ENCODE peak calls at places on chromosomes 11 and 22, in four cellular contexts. One of them, this sample, is unnamed.

GRCh38 chr11:77266766-77267165 is 34.7 kb downstream of the GDPD4 start:
- DNase-seq in GM12891: no peak
- DNase-seq in K562: no peak
- DNase-seq in GM12878: no peak
- DNase-seq in this sample: no peak

GRCh38 chr22:39658806-39659463 is 88.4 kb downstream of the CACNA1I start:
- DNase-seq in GM12891: no peak
- DNase-seq in K562: no peak
- DNase-seq in GM12878: no peak
- DNase-seq in this sample: no peak

GRCh38 chr22:36900225-36900624 is 13.2 kb upstream of the CSF2RB start:
- DNase-seq in GM12891: no peak
- DNase-seq in K562: no peak
- DNase-seq in GM12878: no peak
- DNase-seq in this sample: no peak

GRCh38 chr11:12840871-12841516 is 166.8 kb downstream of the TEAD1 start:
- DNase-seq in GM12891: no peak
- DNase-seq in K562: no peak
- DNase-seq in GM12878: no peak
- DNase-seq in this sample: no peak

GRCh38 chr11:116357769-116358544 is 414.8 kb downstream of the BUD13 start:
- DNase-seq in GM12891: no peak
- DNase-seq in K562: peak
- DNase-seq in GM12878: no peak
- DNase-seq in this sample: no peak

GRCh38 chr11:82733444-82734119 is at the start of gene FAM181B:
- DNase-seq in GM12891: peak
- DNase-seq in K562: peak
- DNase-seq in GM12878: no peak
- DNase-seq in this sample: no peak

GRCh38 chr11:77392842-77393241 is 81.1 kb downstream of the PAK1 start:
- DNase-seq in GM12891: no peak
- DNase-seq in K562: no peak
- DNase-seq in GM12878: no peak
- DNase-seq in this sample: no peak

GRCh38 chr11:129278586-129279319 is 86.6 kb upstream of the ARHGAP32 start:
- DNase-seq in GM12891: peak
- DNase-seq in K562: no peak
- DNase-seq in GM12878: no peak
- DNase-seq in this sample: no peak

GRCh38 chr11:119095066-119095880 is 6.4 kb downstream of the DPAGT1 start:
- DNase-seq in GM12891: peak
- DNase-seq in K562: peak
- DNase-seq in GM12878: peak
- DNase-seq in this sample: peak

GRCh38 chr11:100841711-100842407 is 154.8 kb downstream of the ARHGAP42 start:
- DNase-seq in GM12891: no peak
- DNase-seq in K562: no peak
- DNase-seq in GM12878: no peak
- DNase-seq in this sample: no peak

GRCh38 chr11:67273260-67273990 is 7.2 kb downstream of the GRK2 start:
- DNase-seq in GM12891: no peak
- DNase-seq in K562: no peak
- DNase-seq in GM12878: no peak
- DNase-seq in this sample: peak

GRCh38 chr11:120536797-120537169 is 25.2 kb downstream of the GRIK4 start:
- DNase-seq in GM12891: no peak
- DNase-seq in K562: no peak
- DNase-seq in GM12878: no peak
- DNase-seq in this sample: no peak

GRCh38 chr11:44977493-44977984 is 26.9 kb upstream of the TP53I11 start:
- DNase-seq in GM12891: no peak
- DNase-seq in K562: no peak
- DNase-seq in GM12878: no peak
- DNase-seq in this sample: no peak

GRCh38 chr11:60906132-60906972 is at the start of gene PRPF19:
- DNase-seq in GM12891: peak
- DNase-seq in K562: peak
- DNase-seq in GM12878: peak
- DNase-seq in this sample: peak

DNA sequence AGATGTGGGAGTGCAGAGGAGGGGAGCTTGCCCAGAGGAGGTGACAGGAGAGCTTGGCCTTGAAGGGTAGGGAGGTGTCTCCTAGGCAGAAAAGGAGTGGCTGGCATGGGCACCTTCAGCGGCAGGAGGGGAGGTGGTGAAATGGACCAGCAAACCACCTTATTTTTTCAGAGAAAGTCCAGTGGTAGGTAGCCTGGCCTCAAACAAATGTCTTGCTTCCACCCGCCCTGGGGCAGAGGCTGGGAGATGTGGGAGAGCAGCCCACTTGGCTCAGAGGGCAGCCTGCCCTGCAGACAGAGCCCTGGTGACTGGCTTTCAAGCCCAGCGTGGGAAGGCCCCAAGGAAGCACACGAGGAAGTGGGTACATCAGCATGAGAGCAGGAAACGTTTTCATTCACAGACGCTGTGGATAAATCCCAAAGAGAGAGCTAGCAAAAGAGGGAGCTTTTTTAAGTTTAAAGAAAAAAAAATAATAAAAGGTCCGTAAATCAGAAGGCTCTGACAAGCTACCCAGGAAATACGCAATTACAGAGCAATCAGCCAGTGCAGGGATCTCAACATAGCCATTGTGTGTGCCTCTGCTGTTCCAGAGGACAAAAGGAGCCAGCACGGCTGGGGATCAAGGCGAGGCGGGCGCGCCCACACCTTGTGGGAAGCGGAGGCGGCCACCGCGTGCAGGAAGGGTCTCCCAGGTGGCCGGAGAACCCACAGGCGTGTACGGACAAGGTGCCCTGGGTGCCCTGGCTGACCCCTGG is 238.7 kb upstream of the PLET1 start:
- DNase-seq in GM12891: no peak
- DNase-seq in K562: no peak
- DNase-seq in GM12878: no peak
- DNase-seq in this sample: no peak
- TF ChIP-seq SPI1 in GM12891: no peak
- TF ChIP-seq SPI1 in K562: no peak
- TF ChIP-seq SPI1 in GM12878: no peak
- TF ChIP-seq SPI1 in this sample: no peak

GRCh38 chr11:1784761-1785650 is 21.3 kb upstream of the CTSD start:
- DNase-seq in GM12891: no peak
- DNase-seq in K562: no peak
- DNase-seq in GM12878: no peak
- DNase-seq in this sample: no peak

GRCh38 chr11:1781593-1781975 is 17.9 kb upstream of the CTSD start:
- DNase-seq in GM12891: no peak
- DNase-seq in K562: no peak
- DNase-seq in GM12878: no peak
- DNase-seq in this sample: no peak

GRCh38 chr11:1782026-1782696 is 18.4 kb upstream of the CTSD start:
- DNase-seq in GM12891: no peak
- DNase-seq in K562: no peak
- DNase-seq in GM12878: no peak
- DNase-seq in this sample: no peak

GRCh38 chr11:1783725-1784529 is 20.2 kb upstream of the CTSD start:
- DNase-seq in GM12891: no peak
- DNase-seq in K562: no peak
- DNase-seq in GM12878: no peak
- DNase-seq in this sample: no peak

DNA sequence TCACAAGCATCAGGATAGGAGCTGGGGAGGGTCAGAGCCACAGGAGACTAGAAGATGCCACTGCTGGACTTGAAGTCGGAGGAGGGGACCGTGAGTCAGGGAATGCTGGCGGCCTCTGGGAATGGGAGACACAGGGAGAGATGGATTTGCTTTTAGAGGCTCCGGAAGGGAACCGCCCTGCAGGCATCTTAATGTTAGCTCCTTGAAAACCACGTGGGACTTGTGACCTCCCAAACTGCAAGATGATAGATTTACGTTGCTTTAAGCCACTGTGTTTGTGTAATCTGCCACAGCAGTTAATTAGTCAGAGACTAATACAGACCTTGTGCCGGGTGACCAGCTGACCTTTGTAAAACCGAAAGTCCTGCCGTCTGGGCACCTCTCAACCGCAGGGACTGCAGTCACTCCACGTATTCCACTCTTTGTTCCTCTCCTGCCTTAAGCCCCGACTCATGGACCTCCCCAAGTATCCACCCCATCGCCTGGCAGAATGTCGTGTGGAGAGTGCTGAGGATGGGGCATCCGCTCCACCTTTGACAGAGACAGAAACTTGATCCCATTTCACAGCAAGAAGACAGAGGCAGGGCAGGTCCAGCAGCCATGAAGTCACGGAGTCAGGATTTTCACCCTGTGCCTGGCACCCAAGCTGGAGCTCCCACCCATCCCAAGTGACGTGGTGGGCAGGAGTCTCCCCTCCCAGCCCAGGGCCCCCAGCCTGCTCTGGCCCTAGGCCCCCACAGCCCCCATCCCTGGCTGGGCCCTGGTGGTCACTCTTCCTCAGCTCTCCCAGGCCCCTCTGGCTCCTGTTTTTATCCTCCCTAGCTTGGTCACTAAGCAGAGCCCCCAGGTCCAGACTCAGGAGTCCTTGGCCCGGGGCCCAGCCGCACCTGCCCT is 19.4 kb upstream of the CTSD start:
- DNase-seq in GM12891: no peak
- DNase-seq in K562: no peak
- DNase-seq in GM12878: no peak
- DNase-seq in this sample: peak
- TF ChIP-seq SPI1 in GM12891: no peak
- TF ChIP-seq SPI1 in K562: no peak
- TF ChIP-seq SPI1 in GM12878: no peak
- TF ChIP-seq SPI1 in this sample: no peak

DNA sequence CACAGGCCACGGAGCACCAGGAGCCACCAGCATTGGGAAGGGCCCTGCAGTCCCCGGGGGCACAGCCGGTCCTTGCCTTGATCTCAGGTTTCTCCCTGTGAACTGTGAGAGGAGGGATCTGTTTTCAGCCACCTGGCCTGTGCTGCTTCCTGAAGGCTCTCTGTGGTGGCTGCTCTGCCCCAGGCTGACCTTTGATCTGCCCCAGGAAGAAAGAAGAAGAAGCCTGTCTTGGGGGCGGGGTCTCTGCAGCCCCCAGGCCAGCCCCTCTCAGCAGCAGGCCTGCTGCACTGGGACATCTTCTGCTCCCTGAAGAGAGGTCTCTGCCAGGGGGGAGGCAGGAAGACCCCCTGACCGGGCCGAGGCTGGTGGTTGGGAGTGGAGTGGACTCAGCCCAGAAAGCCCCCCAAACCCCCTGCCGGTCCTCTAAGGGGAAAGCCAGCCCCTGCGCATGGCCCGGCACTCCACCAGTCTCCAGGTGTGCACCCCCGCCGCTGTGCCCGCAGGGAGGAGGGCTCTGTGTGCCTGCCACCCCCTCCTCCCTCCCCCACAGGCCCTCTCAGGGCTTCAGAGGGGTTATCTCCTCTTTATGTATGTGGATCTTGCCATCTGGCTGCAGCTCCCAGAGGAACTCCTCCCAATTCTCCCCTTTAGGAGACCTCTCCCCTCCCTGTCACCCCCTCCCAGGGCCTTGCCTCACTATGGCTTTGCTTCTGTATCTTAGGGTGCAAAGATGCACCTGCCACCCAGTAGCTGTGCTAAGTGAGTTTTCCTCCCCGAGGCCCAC is 675.3 kb downstream of the BRD1 start:
- DNase-seq in GM12891: no peak
- DNase-seq in K562: peak
- DNase-seq in GM12878: no peak
- DNase-seq in this sample: no peak
- TF ChIP-seq SPI1 in GM12891: no peak
- TF ChIP-seq SPI1 in K562: no peak
- TF ChIP-seq SPI1 in GM12878: no peak
- TF ChIP-seq SPI1 in this sample: no peak

DNA sequence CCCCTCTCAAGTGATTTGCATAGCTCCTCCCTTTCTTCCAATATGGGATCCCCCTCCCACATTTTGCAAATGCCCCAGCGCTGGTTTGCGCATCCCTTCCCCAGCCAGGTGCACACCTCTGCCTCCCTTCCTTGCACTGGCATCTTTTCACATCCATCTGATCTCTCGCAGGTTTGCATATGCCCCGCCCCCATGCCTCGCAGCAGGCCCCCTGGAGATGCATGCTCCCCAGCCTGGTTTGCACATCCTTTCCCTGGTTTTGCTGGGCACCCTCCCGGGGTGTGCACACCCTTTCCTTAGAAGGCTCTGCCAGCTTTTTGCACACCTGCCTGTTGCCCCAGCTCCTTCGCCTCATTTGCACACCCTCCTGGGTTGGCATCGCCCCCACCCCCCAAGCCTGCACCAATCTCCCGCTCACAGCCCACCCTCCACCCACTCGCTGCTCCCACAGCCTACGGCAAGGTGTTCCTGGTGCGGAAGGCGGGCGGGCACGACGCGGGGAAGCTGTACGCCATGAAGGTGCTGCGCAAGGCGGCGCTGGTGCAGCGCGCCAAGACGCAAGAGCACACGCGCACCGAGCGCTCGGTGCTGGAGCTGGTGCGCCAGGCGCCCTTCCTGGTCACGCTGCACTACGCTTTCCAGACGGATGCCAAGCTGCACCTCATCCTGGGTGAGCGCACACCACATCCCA is 895 bp downstream of the RPS6KA4 start:
- DNase-seq in GM12891: peak
- DNase-seq in K562: peak
- DNase-seq in GM12878: no peak
- DNase-seq in this sample: peak
- TF ChIP-seq SPI1 in GM12891: no peak
- TF ChIP-seq SPI1 in K562: no peak
- TF ChIP-seq SPI1 in GM12878: no peak
- TF ChIP-seq SPI1 in this sample: no peak